ENCODE peak calls at places on chromosomes 12 and 14, in six cellular contexts. I, R, C, T, M and B are unnamed samples.

GRCh38 chr12:70925542-70925941 is 5.0 kb upstream of the PTPRR start:
- DNase-seq in I (no peak), R (no peak), C (no peak), T (no peak), M (no peak), B (no peak)

GRCh38 chr14:38389666-38390065 is 133.8 kb upstream of the CLEC14A start:
- DNase-seq in I (no peak), R (no peak), C (no peak), T (no peak), M (no peak), B (no peak)

GRCh38 chr12:57093412-57094193 is 4.7 kb downstream of the NAB2 start:
- DNase-seq in I (no peak), R (no peak), C (peak), T (peak), M (no peak), B (peak)

GRCh38 chr14:50260511-50260910 is 29.1 kb upstream of the SOS2 start:
- DNase-seq in I (peak), R (no peak), C (no peak), T (no peak), M (no peak), B (no peak)

GRCh38 chr14:74907744-74908143 is 15.3 kb downstream of the RPS6KL1 start:
- DNase-seq in I (no peak), R (no peak), C (no peak), T (no peak), M (no peak), B (no peak)

GRCh38 chr12:19665105-19665900 is 226.0 kb downstream of the AEBP2 start:
- DNase-seq in I (no peak), R (no peak), C (no peak), T (no peak), M (no peak), B (no peak)

GRCh38 chr12:95590775-95591174 is 39.5 kb upstream of the USP44 start:
- DNase-seq in I (no peak), R (no peak), C (no peak), T (no peak), M (no peak), B (no peak)

GRCh38 chr12:12890815-12891645 is at the start of gene GPRC5A:
- DNase-seq in I (peak), R (peak), C (peak), T (no peak), M (peak), B (peak)

GRCh38 chr12:46387697-46388096 is 15.1 kb upstream of the SLC38A2 start:
- DNase-seq in I (no peak), R (no peak), C (no peak), T (no peak), M (no peak), B (peak)

GRCh38 chr14:76514599-76514998 is 138.7 kb downstream of the ESRRB start:
- DNase-seq in I (peak), R (no peak), C (no peak), T (no peak), M (no peak), B (peak)

GRCh38 chr12:111274820-111275219 is 94.1 kb downstream of the PHETA1 start:
- DNase-seq in I (peak), R (no peak), C (no peak), T (no peak), M (no peak), B (no peak)

GRCh38 chr12:18158774-18159557 is 69.0 kb upstream of the RERGL start:
- DNase-seq in I (no peak), R (no peak), C (no peak), T (no peak), M (no peak), B (no peak)

GRCh38 chr12:60689137-60689536 is 1093.3 kb downstream of the SLC16A7 start:
- DNase-seq in I (peak), R (no peak), C (no peak), T (no peak), M (no peak), B (no peak)

GRCh38 chr12:62732861-62733427 is 202.0 kb downstream of the PPM1H start:
- DNase-seq in I (peak), R (no peak), C (no peak), T (no peak), M (no peak), B (no peak)

GRCh38 chr12:47082963-47083621 is 3.3 kb upstream of the AMIGO2 start:
- DNase-seq in I (no peak), R (peak), C (no peak), T (no peak), M (no peak), B (no peak)

GRCh38 chr12:42361909-42362706 is 36.1 kb downstream of the PPHLN1 start:
- DNase-seq in I (no peak), R (no peak), C (no peak), T (no peak), M (no peak), B (no peak)

GRCh38 chr12:31650927-31651326 is 8.6 kb upstream of the ETFBKMT start:
- DNase-seq in I (no peak), R (no peak), C (peak), T (no peak), M (no peak), B (no peak)

GRCh38 chr14:75379246-75379929 is 48.4 kb upstream of the JDP2 start:
- DNase-seq in I (no peak), R (no peak), C (no peak), T (no peak), M (no peak), B (no peak)

GRCh38 chr12:56334490-56334793 is 642 bp upstream of the PAN2 start:
- DNase-seq in I (no peak), R (no peak), C (no peak), T (no peak), M (no peak), B (no peak)

GRCh38 chr14:105314287-105315185 is at the start of gene PACS2:
- DNase-seq in I (peak), R (no peak), C (peak), T (peak), M (no peak), B (peak)

GRCh38 chr12:120352117-120352516 is 16.8 kb downstream of the MSI1 start:
- DNase-seq in I (no peak), R (no peak), C (no peak), T (no peak), M (no peak), B (no peak)

GRCh38 chr12:44748950-44749468 is 127.1 kb downstream of the NELL2 start:
- DNase-seq in I (no peak), R (no peak), C (no peak), T (no peak), M (no peak), B (no peak)

GRCh38 chr12:44750468-44750867 is 125.6 kb downstream of the NELL2 start:
- DNase-seq in I (no peak), R (no peak), C (no peak), T (no peak), M (no peak), B (no peak)

GRCh38 chr12:44749566-44749965 is 126.5 kb downstream of the NELL2 start:
- DNase-seq in I (no peak), R (no peak), C (no peak), T (no peak), M (no peak), B (no peak)
- TF ChIP-seq POLR2AphosphoS5 in I (no peak), R (no peak), C (no peak), T (no peak), M (no peak), B (no peak)

DNA sequence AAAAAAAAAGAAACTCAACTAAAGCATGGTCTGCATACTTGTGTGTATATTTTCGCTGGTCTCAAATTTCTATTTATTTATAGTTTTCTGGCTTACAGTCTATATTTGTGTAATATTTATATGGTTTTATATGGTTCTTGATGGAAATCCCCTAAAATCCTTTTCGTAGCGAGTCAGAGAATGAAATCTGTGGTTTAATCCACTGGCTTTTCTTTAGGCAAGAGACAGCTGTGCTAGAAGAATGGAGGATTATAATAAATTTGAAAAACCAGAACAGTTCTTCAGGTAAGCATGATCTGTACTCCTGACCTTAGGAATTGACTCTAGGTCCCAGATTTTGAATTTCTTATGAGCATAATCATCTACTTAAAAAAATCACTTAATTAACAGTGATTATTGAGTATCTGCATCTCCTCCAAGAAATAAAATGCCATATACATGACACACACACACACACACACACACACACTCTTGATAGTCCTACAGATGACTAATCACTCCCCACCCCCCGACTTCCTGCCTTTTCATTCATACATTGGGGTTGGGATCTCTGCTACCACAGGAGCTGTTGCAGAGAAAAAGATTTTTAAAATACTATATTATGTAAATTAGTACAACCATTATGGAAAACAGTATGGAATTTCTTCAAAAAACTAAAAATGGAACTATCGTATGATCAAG is 113.4 kb downstream of the CRADD start:
- DNase-seq in I (no peak), R (no peak), C (no peak), T (no peak), M (no peak), B (no peak)
- TF ChIP-seq POLR2AphosphoS5 in I (no peak), R (no peak), C (no peak), T (no peak), M (no peak), B (no peak)

GRCh38 chr12:65810036-65810435 is 14.2 kb upstream of the HMGA2 start:
- DNase-seq in I (no peak), R (no peak), C (no peak), T (no peak), M (no peak), B (no peak)
- TF ChIP-seq POLR2AphosphoS5 in I (no peak), R (no peak), C (no peak), T (no peak), M (no peak), B (no peak)

DNA sequence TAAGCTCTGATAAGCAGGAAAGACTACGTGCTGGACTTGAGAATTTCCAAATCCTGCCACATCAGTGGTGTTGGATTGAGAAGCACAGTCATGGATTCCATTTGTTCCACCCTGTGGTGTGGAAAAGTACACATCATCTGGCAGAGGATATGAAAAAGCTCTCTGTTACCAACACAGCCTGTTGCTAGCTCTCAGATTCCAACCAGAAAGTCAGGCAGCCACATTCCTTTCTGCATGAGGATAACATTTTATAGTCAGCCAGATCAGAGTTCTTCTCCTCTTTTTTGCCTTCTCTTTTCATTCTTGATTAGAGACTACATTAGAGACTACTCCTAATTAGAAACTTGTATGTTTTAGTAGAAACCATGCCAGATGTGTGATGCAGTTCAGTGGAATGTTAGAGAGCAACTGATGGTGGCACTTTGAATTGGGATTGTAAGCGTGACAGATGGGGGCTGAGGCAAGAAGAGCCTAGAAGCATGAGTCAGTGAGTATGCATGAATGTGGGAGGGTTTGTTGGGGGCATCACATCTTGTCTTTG is 61.2 kb upstream of the STXBP6 start:
- DNase-seq in I (no peak), R (no peak), C (peak), T (no peak), M (no peak), B (no peak)
- TF ChIP-seq POLR2AphosphoS5 in I (no peak), R (no peak), C (peak), T (no peak), M (no peak), B (no peak)